ENCODE peak calls at places on chromosomes 3 and 15, in four cellular contexts. L is NCI-H774; A is effector memory CD8-positive, alpha-beta T cell; H is GM12891. G is an unnamed sample.

GRCh38 chr3:194092770-194093336 is 43.1 kb upstream of the HES1 start:
- DNase-seq in A (no peak), L (no peak), H (no peak), G (no peak)

GRCh38 chr3:161893972-161894371 is 397.4 kb downstream of the OTOL1 start:
- DNase-seq in A (no peak), H (no peak), L (no peak), G (no peak)

GRCh38 chr3:16013563-16013962 is 160.9 kb upstream of the GALNT15 start:
- DNase-seq in H (no peak), A (no peak), L (no peak), G (peak)

GRCh38 chr3:187150599-187150998 is 11.3 kb upstream of the RPL39L start:
- DNase-seq in H (no peak), L (no peak), A (peak), G (no peak)

GRCh38 chr3:194118920-194119319 is 17.0 kb upstream of the HES1 start:
- DNase-seq in A (no peak), L (no peak), H (no peak), G (no peak)

GRCh38 chr3:12807960-12808359 is 11.5 kb downstream of the CAND2 start:
- DNase-seq in A (no peak), L (no peak), H (no peak), G (no peak)

GRCh38 chr15:88476635-88477038 is 9.1 kb downstream of the MRPS11 start:
- DNase-seq in H (no peak), L (peak), A (no peak), G (peak)

GRCh38 chr3:14179114-14179465 is 473 bp downstream of the LSM3 start:
- DNase-seq in L (no peak), H (no peak), A (no peak), G (no peak)

GRCh38 chr3:73513260-73513659 is 111.5 kb downstream of the PDZRN3 start:
- DNase-seq in A (no peak), L (no peak), H (no peak), G (no peak)

GRCh38 chr3:13552855-13553652 is 4.1 kb downstream of the FBLN2 start:
- DNase-seq in L (no peak), H (no peak), A (no peak), G (no peak)

GRCh38 chr3:153601422-153601853 is 439.4 kb downstream of the RAP2B start:
- DNase-seq in A (no peak), L (no peak), H (no peak), G (no peak)

GRCh38 chr3:135097276-135097946 is 302.4 kb downstream of the EPHB1 start:
- DNase-seq in A (no peak), L (no peak), H (no peak), G (no peak)

GRCh38 chr15:51647128-51647562 is 24.6 kb upstream of the DMXL2 start:
- DNase-seq in A (no peak), L (peak), H (no peak), G (peak)

GRCh38 chr3:50545781-50546180 is 21.8 kb downstream of the C3orf18 start:
- DNase-seq in A (no peak), H (no peak), L (no peak), G (no peak)

GRCh38 chr3:23874359-23875120 is 42.2 kb downstream of the NKIRAS1 start:
- DNase-seq in L (no peak), H (no peak), A (no peak), G (no peak)